ENCODE peak calls at places on chromosomes 2 and 18, in nine cellular contexts. One of them, this sample, is unnamed.

GRCh38 chr2:62208758-62209114 is 12.8 kb downstream of the B3GNT2 start:
- DNase-seq in AG04450: no peak
- DNase-seq in cardiac fibroblast: no peak
- DNase-seq in kidney epithelial cell: no peak
- DNase-seq in tibial artery: no peak
- DNase-seq in neural crest cell: no peak
- DNase-seq in GM13976: no peak
- DNase-seq in PC-3: no peak
- DNase-seq in left ventricle myocardium inferior: no peak
- DNase-seq in this sample: no peak

GRCh38 chr18:73564073-73564472 is 583.6 kb downstream of the FBXO15 start:
- DNase-seq in AG04450: peak; percentile 38
- DNase-seq in cardiac fibroblast: peak; percentile 70
- DNase-seq in kidney epithelial cell: peak; percentile 29
- DNase-seq in tibial artery: no peak
- DNase-seq in neural crest cell: no peak
- DNase-seq in GM13976: no peak
- DNase-seq in PC-3: peak; percentile 95
- DNase-seq in left ventricle myocardium inferior: no peak
- DNase-seq in this sample: peak; percentile 88

GRCh38 chr2:69634197-69634821 is 9.2 kb downstream of the AAK1 start:
- DNase-seq in AG04450: no peak
- DNase-seq in cardiac fibroblast: no peak
- DNase-seq in kidney epithelial cell: no peak
- DNase-seq in tibial artery: no peak
- DNase-seq in neural crest cell: no peak
- DNase-seq in GM13976: no peak
- DNase-seq in PC-3: no peak
- DNase-seq in left ventricle myocardium inferior: no peak
- DNase-seq in this sample: peak; percentile 17

GRCh38 chr2:224910535-224910934 is 131.7 kb downstream of the DOCK10 start:
- DNase-seq in AG04450: no peak
- DNase-seq in cardiac fibroblast: peak; percentile 40
- DNase-seq in kidney epithelial cell: no peak
- DNase-seq in tibial artery: no peak
- DNase-seq in neural crest cell: no peak
- DNase-seq in GM13976: no peak
- DNase-seq in PC-3: no peak
- DNase-seq in left ventricle myocardium inferior: no peak
- DNase-seq in this sample: no peak

GRCh38 chr18:10461989-10462388 is 7.6 kb downstream of the APCDD1 start:
- DNase-seq in AG04450: no peak
- DNase-seq in cardiac fibroblast: no peak
- DNase-seq in kidney epithelial cell: no peak
- DNase-seq in tibial artery: no peak
- DNase-seq in neural crest cell: no peak
- DNase-seq in GM13976: no peak
- DNase-seq in PC-3: no peak
- DNase-seq in left ventricle myocardium inferior: no peak
- DNase-seq in this sample: no peak

GRCh38 chr2:47520302-47520630 is 117.3 kb downstream of the MSH2 start:
- DNase-seq in AG04450: no peak
- DNase-seq in cardiac fibroblast: no peak
- DNase-seq in kidney epithelial cell: no peak
- DNase-seq in tibial artery: no peak
- DNase-seq in neural crest cell: no peak
- DNase-seq in GM13976: no peak
- DNase-seq in PC-3: no peak
- DNase-seq in left ventricle myocardium inferior: no peak
- DNase-seq in this sample: no peak

GRCh38 chr2:158359846-158360245 is 96.7 kb downstream of the CCDC148 start:
- DNase-seq in AG04450: no peak
- DNase-seq in cardiac fibroblast: no peak
- DNase-seq in kidney epithelial cell: peak; percentile 28
- DNase-seq in tibial artery: no peak
- DNase-seq in neural crest cell: no peak
- DNase-seq in GM13976: no peak
- DNase-seq in PC-3: peak; percentile 92
- DNase-seq in left ventricle myocardium inferior: no peak
- DNase-seq in this sample: peak; percentile 30

GRCh38 chr2:223759569-223760430 is 77.6 kb downstream of the AP1S3 start:
- DNase-seq in AG04450: no peak
- DNase-seq in cardiac fibroblast: peak; percentile 35
- DNase-seq in kidney epithelial cell: peak; percentile 82
- DNase-seq in tibial artery: no peak
- DNase-seq in neural crest cell: no peak
- DNase-seq in GM13976: no peak
- DNase-seq in PC-3: peak; percentile 90
- DNase-seq in left ventricle myocardium inferior: no peak
- DNase-seq in this sample: peak; percentile 95

GRCh38 chr2:43839776-43840564 is 1.2 kb downstream of the ABCG8 start:
- DNase-seq in AG04450: no peak
- DNase-seq in cardiac fibroblast: no peak
- DNase-seq in kidney epithelial cell: no peak
- DNase-seq in tibial artery: no peak
- DNase-seq in neural crest cell: no peak
- DNase-seq in GM13976: peak; percentile 8
- DNase-seq in PC-3: no peak
- DNase-seq in left ventricle myocardium inferior: no peak
- DNase-seq in this sample: no peak

GRCh38 chr2:8374782-8375181 is 307.1 kb upstream of the ID2 start:
- DNase-seq in AG04450: no peak
- DNase-seq in cardiac fibroblast: no peak
- DNase-seq in kidney epithelial cell: no peak
- DNase-seq in tibial artery: no peak
- DNase-seq in neural crest cell: no peak
- DNase-seq in GM13976: no peak
- DNase-seq in PC-3: no peak
- DNase-seq in left ventricle myocardium inferior: no peak
- DNase-seq in this sample: no peak

GRCh38 chr2:98315957-98316356 is 30.3 kb upstream of the CNGA3 start:
- DNase-seq in AG04450: no peak
- DNase-seq in cardiac fibroblast: no peak
- DNase-seq in kidney epithelial cell: no peak
- DNase-seq in tibial artery: no peak
- DNase-seq in neural crest cell: no peak
- DNase-seq in GM13976: no peak
- DNase-seq in PC-3: no peak
- DNase-seq in left ventricle myocardium inferior: no peak
- DNase-seq in this sample: no peak

GRCh38 chr2:189082576-189082975 is 97.0 kb downstream of the COL5A2 start:
- DNase-seq in AG04450: no peak
- DNase-seq in cardiac fibroblast: peak; percentile 23
- DNase-seq in kidney epithelial cell: no peak
- DNase-seq in tibial artery: no peak
- DNase-seq in neural crest cell: no peak
- DNase-seq in GM13976: no peak
- DNase-seq in PC-3: no peak
- DNase-seq in left ventricle myocardium inferior: no peak
- DNase-seq in this sample: no peak

GRCh38 chr2:151730242-151730975 is 3.9 kb downstream of the NEB start:
- DNase-seq in AG04450: no peak
- DNase-seq in cardiac fibroblast: peak; percentile 5
- DNase-seq in kidney epithelial cell: peak; percentile 19
- DNase-seq in tibial artery: no peak
- DNase-seq in neural crest cell: no peak
- DNase-seq in GM13976: peak; percentile 23
- DNase-seq in PC-3: no peak
- DNase-seq in left ventricle myocardium inferior: no peak
- DNase-seq in this sample: no peak

GRCh38 chr2:198053776-198054175 is 249.4 kb downstream of the PLCL1 start:
- DNase-seq in AG04450: no peak
- DNase-seq in cardiac fibroblast: no peak
- DNase-seq in kidney epithelial cell: no peak
- DNase-seq in tibial artery: no peak
- DNase-seq in neural crest cell: no peak
- DNase-seq in GM13976: no peak
- DNase-seq in PC-3: no peak
- DNase-seq in left ventricle myocardium inferior: no peak
- DNase-seq in this sample: no peak

GRCh38 chr2:184765048-184765881 is 166.9 kb downstream of the ZNF804A start:
- DNase-seq in AG04450: no peak
- DNase-seq in cardiac fibroblast: no peak
- DNase-seq in kidney epithelial cell: no peak
- DNase-seq in tibial artery: no peak
- DNase-seq in neural crest cell: no peak
- DNase-seq in GM13976: no peak
- DNase-seq in PC-3: no peak
- DNase-seq in left ventricle myocardium inferior: no peak
- DNase-seq in this sample: no peak

GRCh38 chr2:46924608-46925007 is 9.0 kb upstream of the MCFD2 start:
- DNase-seq in AG04450: no peak
- DNase-seq in cardiac fibroblast: no peak
- DNase-seq in kidney epithelial cell: no peak
- DNase-seq in tibial artery: no peak
- DNase-seq in neural crest cell: no peak
- DNase-seq in GM13976: no peak
- DNase-seq in PC-3: no peak
- DNase-seq in left ventricle myocardium inferior: no peak
- DNase-seq in this sample: no peak

GRCh38 chr2:120914839-120915521 is 179.3 kb downstream of the GLI2 start:
- DNase-seq in AG04450: peak; percentile 68
- DNase-seq in cardiac fibroblast: peak; percentile 96
- DNase-seq in kidney epithelial cell: peak; percentile 75
- DNase-seq in tibial artery: peak; percentile 81
- DNase-seq in neural crest cell: no peak
- DNase-seq in GM13976: no peak
- DNase-seq in PC-3: peak; percentile 83
- DNase-seq in left ventricle myocardium inferior: peak; percentile 86
- DNase-seq in this sample: peak; percentile 83

GRCh38 chr18:48777026-48777736 is 173.6 kb downstream of the SMAD7 start:
- DNase-seq in AG04450: no peak
- DNase-seq in cardiac fibroblast: peak; percentile 59
- DNase-seq in kidney epithelial cell: no peak
- DNase-seq in tibial artery: no peak
- DNase-seq in neural crest cell: peak; percentile 55
- DNase-seq in GM13976: peak; percentile 93
- DNase-seq in PC-3: peak; percentile 30
- DNase-seq in left ventricle myocardium inferior: peak; percentile 53
- DNase-seq in this sample: peak; percentile 59

GRCh38 chr18:48776641-48777025 is 174.1 kb downstream of the SMAD7 start:
- DNase-seq in AG04450: no peak
- DNase-seq in cardiac fibroblast: no peak
- DNase-seq in kidney epithelial cell: no peak
- DNase-seq in tibial artery: no peak
- DNase-seq in neural crest cell: no peak
- DNase-seq in GM13976: no peak
- DNase-seq in PC-3: no peak
- DNase-seq in left ventricle myocardium inferior: no peak
- DNase-seq in this sample: no peak

GRCh38 chr18:48778344-48779011 is 172.3 kb downstream of the SMAD7 start:
- DNase-seq in AG04450: no peak
- DNase-seq in cardiac fibroblast: no peak
- DNase-seq in kidney epithelial cell: no peak
- DNase-seq in tibial artery: no peak
- DNase-seq in neural crest cell: no peak
- DNase-seq in GM13976: no peak
- DNase-seq in PC-3: no peak
- DNase-seq in left ventricle myocardium inferior: no peak
- DNase-seq in this sample: no peak

GRCh38 chr18:48776161-48776555 is 174.6 kb downstream of the SMAD7 start:
- DNase-seq in AG04450: no peak
- DNase-seq in cardiac fibroblast: no peak
- DNase-seq in kidney epithelial cell: no peak
- DNase-seq in tibial artery: no peak
- DNase-seq in neural crest cell: no peak
- DNase-seq in GM13976: no peak
- DNase-seq in PC-3: no peak
- DNase-seq in left ventricle myocardium inferior: no peak
- DNase-seq in this sample: no peak

GRCh38 chr18:48777737-48778111 is 173.0 kb downstream of the SMAD7 start:
- DNase-seq in AG04450: no peak
- DNase-seq in cardiac fibroblast: peak; percentile 28
- DNase-seq in kidney epithelial cell: no peak
- DNase-seq in tibial artery: peak; percentile 50
- DNase-seq in neural crest cell: no peak
- DNase-seq in GM13976: no peak
- DNase-seq in PC-3: peak; percentile 5
- DNase-seq in left ventricle myocardium inferior: no peak
- DNase-seq in this sample: peak; percentile 57
- TF ChIP-seq CTCF in AG04450: no peak
- TF ChIP-seq CTCF in cardiac fibroblast: peak; percentile 43
- TF ChIP-seq CTCF in kidney epithelial cell: no peak
- TF ChIP-seq CTCF in tibial artery: no peak
- TF ChIP-seq CTCF in neural crest cell: no peak
- TF ChIP-seq CTCF in GM13976: no peak
- TF ChIP-seq CTCF in PC-3: no peak
- TF ChIP-seq CTCF in left ventricle myocardium inferior: no peak
- TF ChIP-seq CTCF in this sample: no peak

GRCh38 chr2:216695401-216695821 is at the start of gene IGFBP5:
- DNase-seq in AG04450: peak; percentile 92
- DNase-seq in cardiac fibroblast: peak; percentile 92
- DNase-seq in kidney epithelial cell: no peak
- DNase-seq in tibial artery: peak; percentile 89
- DNase-seq in neural crest cell: peak; percentile 51
- DNase-seq in GM13976: no peak
- DNase-seq in PC-3: peak; percentile 81
- DNase-seq in left ventricle myocardium inferior: peak; percentile 92
- DNase-seq in this sample: peak; percentile 85
- TF ChIP-seq CTCF in AG04450: peak; percentile 50
- TF ChIP-seq CTCF in cardiac fibroblast: no peak
- TF ChIP-seq CTCF in kidney epithelial cell: peak; percentile 36
- TF ChIP-seq CTCF in tibial artery: no peak
- TF ChIP-seq CTCF in neural crest cell: peak; percentile 14
- TF ChIP-seq CTCF in GM13976: no peak
- TF ChIP-seq CTCF in PC-3: peak; percentile 32
- TF ChIP-seq CTCF in left ventricle myocardium inferior: peak; percentile 23
- TF ChIP-seq CTCF in this sample: no peak

GRCh38 chr2:26255735-26256384 is 11.1 kb downstream of the HADHB start:
- DNase-seq in AG04450: no peak
- DNase-seq in cardiac fibroblast: no peak
- DNase-seq in kidney epithelial cell: no peak
- DNase-seq in tibial artery: no peak
- DNase-seq in neural crest cell: no peak
- DNase-seq in GM13976: no peak
- DNase-seq in PC-3: peak; percentile 50
- DNase-seq in left ventricle myocardium inferior: no peak
- DNase-seq in this sample: no peak
- TF ChIP-seq CTCF in AG04450: no peak
- TF ChIP-seq CTCF in cardiac fibroblast: no peak
- TF ChIP-seq CTCF in kidney epithelial cell: no peak
- TF ChIP-seq CTCF in tibial artery: no peak
- TF ChIP-seq CTCF in neural crest cell: no peak
- TF ChIP-seq CTCF in GM13976: no peak
- TF ChIP-seq CTCF in PC-3: no peak
- TF ChIP-seq CTCF in left ventricle myocardium inferior: no peak
- TF ChIP-seq CTCF in this sample: no peak

DNA sequence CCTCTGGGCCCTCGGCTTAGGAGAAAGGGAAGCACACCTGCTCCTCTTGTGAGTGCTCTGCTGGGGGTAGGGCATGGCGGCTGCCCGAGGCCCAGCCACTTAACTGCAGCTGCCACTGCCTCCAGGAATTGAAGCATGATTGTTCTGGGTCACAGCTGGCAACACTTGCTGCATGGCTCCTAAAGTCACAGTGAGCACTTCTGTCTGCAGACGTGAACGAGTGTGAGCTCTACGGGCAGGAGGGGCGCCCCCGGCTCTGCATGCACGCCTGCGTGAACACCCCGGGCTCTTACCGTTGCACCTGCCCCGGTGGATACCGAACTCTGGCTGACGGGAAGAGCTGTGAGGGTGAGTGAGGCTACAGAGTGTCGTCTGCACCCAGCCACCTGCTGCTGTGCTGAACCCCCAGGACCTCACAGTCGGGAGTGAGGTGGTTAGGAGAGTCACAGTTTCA is 44.4 kb downstream of the FBLN7 start:
- DNase-seq in AG04450: no peak
- DNase-seq in cardiac fibroblast: no peak
- DNase-seq in kidney epithelial cell: no peak
- DNase-seq in tibial artery: no peak
- DNase-seq in neural crest cell: no peak
- DNase-seq in GM13976: no peak
- DNase-seq in PC-3: no peak
- DNase-seq in left ventricle myocardium inferior: no peak
- DNase-seq in this sample: no peak
- TF ChIP-seq CTCF in AG04450: no peak
- TF ChIP-seq CTCF in cardiac fibroblast: no peak
- TF ChIP-seq CTCF in kidney epithelial cell: no peak
- TF ChIP-seq CTCF in tibial artery: no peak
- TF ChIP-seq CTCF in neural crest cell: no peak
- TF ChIP-seq CTCF in GM13976: no peak
- TF ChIP-seq CTCF in PC-3: no peak
- TF ChIP-seq CTCF in left ventricle myocardium inferior: no peak
- TF ChIP-seq CTCF in this sample: no peak